ENCODE peak calls at places on chromosomes 12 and 14, in eight cellular contexts. I is lung, L is tibial artery, J is AG09309, K is aorta, Y is gastrocnemius medialis, X is left ventricle myocardium inferior, A is astrocyte of the spinal cord. M is an unnamed sample.

GRCh38 chr14:68659021-68659931 is 133.6 kb downstream of the ZFP36L1 start:
- DNase-seq in I (no peak), L (peak), J (no peak), K (no peak), Y (no peak), X (no peak), A (peak), M (no peak)

GRCh38 chr12:25797335-25797863 is 161.1 kb upstream of the RASSF8 start:
- DNase-seq in I (no peak), L (no peak), J (no peak), K (no peak), Y (no peak), X (no peak), A (no peak), M (no peak)

GRCh38 chr14:102933618-102934231 is 11.3 kb downstream of the AMN start:
- DNase-seq in I (no peak), L (no peak), J (no peak), K (no peak), Y (no peak), X (no peak), A (no peak), M (no peak)

GRCh38 chr14:104009297-104009696 is 67.0 kb upstream of the RD3L start:
- DNase-seq in I (no peak), L (no peak), J (no peak), K (no peak), Y (no peak), X (no peak), A (no peak), M (no peak)

GRCh38 chr12:77685112-77685511 is 145.6 kb upstream of the NAV3 start:
- DNase-seq in I (peak), L (no peak), J (peak), K (peak), Y (no peak), X (no peak), A (peak), M (peak)

GRCh38 chr12:28742791-28743190 is 406.3 kb upstream of the FAR2 start:
- DNase-seq in I (no peak), L (no peak), J (no peak), K (no peak), Y (no peak), X (no peak), A (peak), M (no peak)

GRCh38 chr14:31068235-31068634 is 42.1 kb upstream of the STRN3 start:
- DNase-seq in I (no peak), L (no peak), J (no peak), K (no peak), Y (no peak), X (no peak), A (no peak), M (no peak)

GRCh38 chr12:44510510-44510909 is 365.6 kb downstream of the NELL2 start:
- DNase-seq in I (no peak), L (no peak), J (no peak), K (no peak), Y (no peak), X (no peak), A (no peak), M (no peak)

GRCh38 chr12:115846516-115846915 is 431.0 kb downstream of the MED13L start:
- DNase-seq in I (no peak), L (no peak), J (no peak), K (no peak), Y (no peak), X (no peak), A (no peak), M (no peak)

GRCh38 chr12:28413455-28414109 is 223.3 kb downstream of the CCDC91 start:
- DNase-seq in I (no peak), L (no peak), J (no peak), K (no peak), Y (no peak), X (no peak), A (no peak), M (no peak)

GRCh38 chr14:102235275-102235897 is 69.6 kb downstream of the MOK start:
- DNase-seq in I (peak), L (peak), J (peak), K (peak), Y (peak), X (peak), A (peak), M (peak)

GRCh38 chr12:132465269-132466190 is 24.4 kb upstream of the FBRSL1 start:
- DNase-seq in I (no peak), L (no peak), J (no peak), K (no peak), Y (no peak), X (no peak), A (no peak), M (no peak)

GRCh38 chr12:46088040-46088439 is 97.7 kb upstream of the SCAF11 start:
- DNase-seq in I (no peak), L (no peak), J (no peak), K (no peak), Y (no peak), X (no peak), A (no peak), M (no peak)

GRCh38 chr14:93926209-93926872 is 803 bp upstream of the FAM181A start:
- DNase-seq in I (no peak), L (no peak), J (no peak), K (no peak), Y (no peak), X (no peak), A (no peak), M (no peak)

GRCh38 chr14:90936757-90937440 is 120.7 kb upstream of the TTC7B start:
- DNase-seq in I (no peak), L (no peak), J (no peak), K (no peak), Y (no peak), X (no peak), A (no peak), M (no peak)

GRCh38 chr14:88269816-88270416 is 53.2 kb downstream of the KCNK10 start:
- DNase-seq in I (no peak), L (no peak), J (no peak), K (no peak), Y (no peak), X (no peak), A (no peak), M (no peak)

GRCh38 chr12:104668274-104668718 is 211.5 kb downstream of the CHST11 start:
- DNase-seq in I (no peak), L (no peak), J (no peak), K (no peak), Y (no peak), X (peak), A (no peak), M (no peak)

GRCh38 chr12:64219135-64219534 is 3.0 kb downstream of the KICS2 start:
- DNase-seq in I (no peak), L (no peak), J (no peak), K (no peak), Y (no peak), X (no peak), A (no peak), M (no peak)

DNA sequence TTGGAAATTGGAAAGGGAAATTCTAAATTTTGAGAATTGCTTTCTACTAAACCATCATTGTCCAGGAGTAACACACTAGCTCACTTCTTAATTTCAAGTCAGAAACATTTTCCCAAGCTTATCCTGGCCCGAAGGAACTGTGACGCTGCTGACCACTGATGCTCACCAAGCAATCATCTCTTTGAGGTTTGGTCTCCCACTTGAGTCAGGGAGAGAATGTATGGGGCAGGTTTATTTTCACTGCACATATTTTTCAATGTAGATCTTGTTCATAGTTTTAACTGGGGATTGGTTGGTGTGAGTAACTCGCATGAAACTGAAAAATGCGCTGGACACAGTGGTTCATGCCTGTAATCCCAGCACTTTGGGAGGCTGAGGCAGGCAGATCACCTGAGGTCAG is 12.9 kb upstream of the RNASE10 start:
- DNase-seq in I (no peak), L (no peak), J (no peak), K (no peak), Y (no peak), X (no peak), A (peak), M (no peak)
- H3K4me3 ChIP-seq in I (no peak), L (no peak), J (no peak), K (no peak), Y (no peak), X (no peak), A (no peak), M (no peak)

GRCh38 chr12:47147749-47148148 is 68.0 kb upstream of the AMIGO2 start:
- DNase-seq in I (no peak), L (no peak), J (no peak), K (no peak), Y (no peak), X (no peak), A (peak), M (no peak)

GRCh38 chr12:47139010-47139681 is 59.4 kb upstream of the AMIGO2 start:
- DNase-seq in I (no peak), L (no peak), J (no peak), K (no peak), Y (no peak), X (no peak), A (no peak), M (no peak)

GRCh38 chr12:47145188-47145587 is 65.4 kb upstream of the AMIGO2 start:
- DNase-seq in I (no peak), L (no peak), J (no peak), K (no peak), Y (no peak), X (no peak), A (no peak), M (no peak)

GRCh38 chr12:47141459-47141858 is 61.7 kb upstream of the AMIGO2 start:
- DNase-seq in I (no peak), L (no peak), J (no peak), K (no peak), Y (no peak), X (no peak), A (no peak), M (no peak)

DNA sequence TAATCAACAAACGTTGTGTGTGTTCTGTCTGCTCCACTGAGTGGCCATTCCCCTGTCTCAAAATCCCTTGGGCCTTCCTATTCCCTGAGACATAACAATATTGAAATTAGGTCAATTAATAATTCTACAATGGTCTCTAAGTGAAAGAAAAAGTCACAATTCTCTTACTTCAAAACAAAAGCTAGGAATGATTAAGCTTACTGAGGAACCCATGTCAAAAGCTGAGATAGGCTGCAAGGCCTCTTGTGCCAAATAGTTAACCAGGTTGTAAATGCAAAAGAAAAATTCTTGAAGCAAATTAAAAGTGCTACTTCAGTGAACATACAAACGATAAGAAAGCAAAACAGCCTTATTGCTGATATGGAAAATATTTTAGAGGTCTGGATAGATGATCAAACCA is 65.0 kb upstream of the AMIGO2 start:
- DNase-seq in I (no peak), L (no peak), J (no peak), K (no peak), Y (no peak), X (no peak), A (no peak), M (no peak)
- H3K4me3 ChIP-seq in I (no peak), L (no peak), J (no peak), K (no peak), Y (no peak), X (no peak), A (no peak), M (no peak)

GRCh38 chr12:6763380-6763779 is 2.8 kb upstream of the PTMS start:
- DNase-seq in I (no peak), L (no peak), J (no peak), K (no peak), Y (no peak), X (no peak), A (no peak), M (no peak)

GRCh38 chr12:6764011-6764828 is 1.9 kb upstream of the PTMS start:
- DNase-seq in I (peak), L (peak), J (peak), K (peak), Y (peak), X (peak), A (peak), M (peak)

GRCh38 chr12:6765634-6766581 is at the start of gene PTMS:
- DNase-seq in I (peak), L (peak), J (peak), K (peak), Y (peak), X (peak), A (peak), M (peak)

GRCh38 chr12:6766651-6767300 is 613 bp downstream of the PTMS start:
- DNase-seq in I (peak), L (peak), J (no peak), K (peak), Y (peak), X (peak), A (peak), M (peak)

GRCh38 chr12:6765048-6765633 is 1.0 kb upstream of the PTMS start:
- DNase-seq in I (no peak), L (no peak), J (no peak), K (no peak), Y (no peak), X (no peak), A (peak), M (no peak)
- H3K4me3 ChIP-seq in I (no peak), L (peak), J (no peak), K (no peak), Y (peak), X (peak), A (peak), M (peak)

GRCh38 chr12:56078427-56078826 is 1.5 kb upstream of the ERBB3 start:
- DNase-seq in I (no peak), L (no peak), J (no peak), K (no peak), Y (no peak), X (no peak), A (no peak), M (no peak)
- H3K4me3 ChIP-seq in I (no peak), L (no peak), J (no peak), K (no peak), Y (no peak), X (peak), A (no peak), M (no peak)

GRCh38 chr14:29897181-29897580 is 30.5 kb downstream of the PRKD1 start:
- DNase-seq in I (no peak), L (no peak), J (no peak), K (no peak), Y (no peak), X (no peak), A (no peak), M (no peak)

GRCh38 chr14:29898470-29898869 is 29.2 kb downstream of the PRKD1 start:
- DNase-seq in I (no peak), L (no peak), J (no peak), K (no peak), Y (no peak), X (no peak), A (no peak), M (no peak)

GRCh38 chr14:29894030-29894429 is 33.6 kb downstream of the PRKD1 start:
- DNase-seq in I (no peak), L (no peak), J (no peak), K (no peak), Y (no peak), X (no peak), A (no peak), M (no peak)

GRCh38 chr14:29896354-29896768 is 31.3 kb downstream of the PRKD1 start:
- DNase-seq in I (no peak), L (no peak), J (no peak), K (no peak), Y (no peak), X (no peak), A (no peak), M (no peak)

DNA sequence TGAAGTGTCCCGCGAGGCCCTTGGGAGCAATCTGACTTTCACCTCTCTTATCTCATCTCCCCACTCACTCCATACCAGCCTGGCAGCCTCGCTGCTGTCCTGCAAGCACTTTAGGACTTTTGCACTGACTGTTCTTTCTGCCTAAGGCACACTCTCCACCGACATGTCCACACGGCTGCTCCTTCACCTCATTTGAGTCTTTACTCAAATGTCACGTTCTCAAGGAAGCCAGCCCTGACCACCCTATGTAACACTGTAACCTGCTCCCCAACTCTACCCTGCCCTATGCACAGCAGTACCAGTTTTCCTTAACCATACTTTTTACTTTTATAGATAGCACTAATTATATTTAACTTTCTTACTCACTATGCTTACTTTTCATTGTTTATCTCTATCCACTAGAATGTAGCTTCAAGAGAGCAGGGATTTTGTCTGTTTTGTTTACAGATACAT is 32.0 kb downstream of the PRKD1 start:
- DNase-seq in I (peak), L (no peak), J (no peak), K (no peak), Y (no peak), X (no peak), A (no peak), M (no peak)
- H3K4me3 ChIP-seq in I (no peak), L (no peak), J (no peak), K (no peak), Y (no peak), X (no peak), A (no peak), M (no peak)

GRCh38 chr14:67267929-67268328 is 26.7 kb downstream of the PALS1 start:
- DNase-seq in I (no peak), L (no peak), J (no peak), K (no peak), Y (no peak), X (no peak), A (no peak), M (no peak)
- H3K4me3 ChIP-seq in I (no peak), L (no peak), J (no peak), K (no peak), Y (peak), X (peak), A (no peak), M (peak)

M was measured in tibial nerve.